ENCODE peak calls at places on chromosomes 6 and 20, in five cellular contexts. K is thyroid gland, G is body of pancreas, V is prostate gland, O is HCT116. Q is an unnamed sample.

GRCh38 chr6:161242779-161243693 is 30.8 kb downstream of the AGPAT4 start:
- DNase-seq in K (peak; percentile 44), G (no peak), V (no peak), O (no peak), Q (no peak)

GRCh38 chr6:157989541-157990289 is 8.1 kb downstream of the SYNJ2 start:
- DNase-seq in K (peak; percentile 98), G (peak; percentile 96), V (peak; percentile 85), O (no peak), Q (peak; percentile 61)

GRCh38 chr6:100267002-100267401 is 197.7 kb downstream of the SIM1 start:
- DNase-seq in K (no peak), G (no peak), V (no peak), O (no peak), Q (no peak)

GRCh38 chr6:68634503-68635411 is at the start of gene ADGRB3:
- DNase-seq in K (peak; percentile 77), G (peak; percentile 75), V (peak; percentile 68), O (no peak), Q (peak; percentile 47)

GRCh38 chr6:133768656-133769295 is 120.1 kb upstream of the TCF21 start:
- DNase-seq in K (peak; percentile 21), G (peak; percentile 22), V (no peak), O (no peak), Q (no peak)

GRCh38 chr6:250676-251075 is 41.6 kb upstream of the DUSP22 start:
- DNase-seq in K (no peak), G (no peak), V (no peak), O (no peak), Q (no peak)

GRCh38 chr6:20877008-20877937 is 343.0 kb downstream of the CDKAL1 start:
- DNase-seq in K (peak; percentile 5), G (peak; percentile 78), V (no peak), O (peak; percentile 95), Q (peak; percentile 52)

GRCh38 chr6:149614352-149614751 is 34.2 kb downstream of the KATNA1 start:
- DNase-seq in K (no peak), G (no peak), V (no peak), O (no peak), Q (no peak)

GRCh38 chr6:27809067-27809938 is 102.9 kb downstream of the OR2B2 start:
- DNase-seq in K (no peak), G (no peak), V (no peak), O (no peak), Q (no peak)

GRCh38 chr20:22584922-22585785 is 782 bp upstream of the FOXA2 start:
- DNase-seq in K (peak; percentile 59), G (peak; percentile 73), V (no peak), O (no peak), Q (no peak)

GRCh38 chr6:38176797-38177751 is 357.5 kb downstream of the ZFAND3 start:
- DNase-seq in K (no peak), G (peak; percentile 31), V (no peak), O (no peak), Q (no peak)

GRCh38 chr6:67722861-67723261 is 912.2 kb upstream of the ADGRB3 start:
- DNase-seq in K (no peak), G (no peak), V (no peak), O (no peak), Q (no peak)

GRCh38 chr20:34876161-34877001 is at the start of gene ACSS2:
- DNase-seq in K (peak; percentile 100), G (peak; percentile 100), V (peak; percentile 99), O (peak; percentile 98), Q (peak; percentile 92)

GRCh38 chr6:64256483-64256882 is 620.9 kb downstream of the PHF3 start:
- DNase-seq in K (no peak), G (no peak), V (no peak), O (no peak), Q (no peak)

GRCh38 chr20:34643919-34644318 is 33.0 kb downstream of the PIGU start:
- DNase-seq in K (no peak), G (no peak), V (no peak), O (no peak), Q (no peak)

GRCh38 chr6:164108092-164108491 is 693.6 kb downstream of the QKI start:
- DNase-seq in K (no peak), G (no peak), V (no peak), O (no peak), Q (no peak)

GRCh38 chr6:83707829-83708545 is 914 bp downstream of the SNAP91 start:
- DNase-seq in K (peak; percentile 4), G (peak; percentile 21), V (peak; percentile 6), O (no peak), Q (no peak)

GRCh38 chr6:101806241-101806640 is 412.7 kb downstream of the GRIK2 start:
- DNase-seq in K (no peak), G (no peak), V (no peak), O (no peak), Q (no peak)

GRCh38 chr6:129575378-129576118 is 134.4 kb downstream of the ARHGAP18 start:
- DNase-seq in K (peak; percentile 14), G (no peak), V (peak; percentile 12), O (peak; percentile 27), Q (peak; percentile 4)

GRCh38 chr6:136696238-136696637 is 96.0 kb downstream of the MAP3K5 start:
- DNase-seq in K (no peak), G (peak; percentile 55), V (peak; percentile 62), O (no peak), Q (no peak)

GRCh38 chr6:135693971-135694370 is 157.5 kb upstream of the PDE7B start:
- DNase-seq in K (no peak), G (no peak), V (no peak), O (no peak), Q (no peak)

GRCh38 chr6:46170357-46171289 is at the start of gene ENPP5:
- DNase-seq in K (peak; percentile 99), G (peak; percentile 98), V (peak; percentile 96), O (peak; percentile 87), Q (no peak)

GRCh38 chr6:27839303-27840081 is 72.7 kb downstream of the OR2B2 start:
- DNase-seq in K (peak; percentile 57), G (peak; percentile 58), V (peak; percentile 40), O (no peak), Q (peak; percentile 33)

GRCh38 chr6:119444642-119445557 is 95.3 kb upstream of the MAN1A1 start:
- DNase-seq in K (no peak), G (no peak), V (no peak), O (no peak), Q (no peak)

GRCh38 chr6:132174919-132175318 is 223.7 kb upstream of the CCN2 start:
- DNase-seq in K (no peak), G (no peak), V (no peak), O (no peak), Q (no peak)

DNA sequence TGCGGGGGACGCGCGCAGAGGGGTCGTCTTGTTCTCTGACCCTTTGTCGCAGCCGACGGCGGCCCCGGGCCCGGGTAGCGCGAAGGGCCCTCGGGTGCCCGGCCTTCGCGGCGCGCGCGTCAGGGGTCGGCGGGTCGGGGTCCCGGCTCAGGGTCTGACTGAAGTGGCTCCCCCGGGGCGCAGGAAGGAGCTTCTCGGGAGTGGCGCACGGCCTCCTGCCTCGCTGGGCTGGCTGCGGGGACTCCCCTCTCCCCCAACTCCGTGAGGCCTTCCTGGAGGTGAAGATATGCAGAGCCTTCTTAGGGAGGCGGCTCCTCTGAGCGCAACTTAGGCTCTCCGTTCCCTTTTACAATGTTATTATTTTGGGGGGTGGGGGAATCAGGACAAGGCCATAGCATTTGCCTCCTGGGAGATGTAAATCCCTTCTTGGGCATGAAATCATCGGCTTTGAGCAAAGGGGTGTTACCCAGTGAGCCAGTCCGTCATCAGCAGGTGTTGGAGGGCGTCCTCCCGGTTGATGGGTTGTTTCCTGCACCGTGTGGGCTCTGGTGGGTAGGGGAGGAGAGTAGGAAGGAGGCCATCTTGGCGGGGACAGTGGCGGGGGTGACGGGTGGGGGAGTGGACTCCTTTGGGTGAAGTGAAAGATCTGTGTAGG is 523 bp downstream of the CDS2 start:
- DNase-seq in K (peak; percentile 42), G (peak; percentile 65), V (peak; percentile 29), O (no peak), Q (peak; percentile 48)
- TF ChIP-seq POLR2A in K (no peak), G (no peak), V (no peak), O (no peak), Q (no peak)

DNA sequence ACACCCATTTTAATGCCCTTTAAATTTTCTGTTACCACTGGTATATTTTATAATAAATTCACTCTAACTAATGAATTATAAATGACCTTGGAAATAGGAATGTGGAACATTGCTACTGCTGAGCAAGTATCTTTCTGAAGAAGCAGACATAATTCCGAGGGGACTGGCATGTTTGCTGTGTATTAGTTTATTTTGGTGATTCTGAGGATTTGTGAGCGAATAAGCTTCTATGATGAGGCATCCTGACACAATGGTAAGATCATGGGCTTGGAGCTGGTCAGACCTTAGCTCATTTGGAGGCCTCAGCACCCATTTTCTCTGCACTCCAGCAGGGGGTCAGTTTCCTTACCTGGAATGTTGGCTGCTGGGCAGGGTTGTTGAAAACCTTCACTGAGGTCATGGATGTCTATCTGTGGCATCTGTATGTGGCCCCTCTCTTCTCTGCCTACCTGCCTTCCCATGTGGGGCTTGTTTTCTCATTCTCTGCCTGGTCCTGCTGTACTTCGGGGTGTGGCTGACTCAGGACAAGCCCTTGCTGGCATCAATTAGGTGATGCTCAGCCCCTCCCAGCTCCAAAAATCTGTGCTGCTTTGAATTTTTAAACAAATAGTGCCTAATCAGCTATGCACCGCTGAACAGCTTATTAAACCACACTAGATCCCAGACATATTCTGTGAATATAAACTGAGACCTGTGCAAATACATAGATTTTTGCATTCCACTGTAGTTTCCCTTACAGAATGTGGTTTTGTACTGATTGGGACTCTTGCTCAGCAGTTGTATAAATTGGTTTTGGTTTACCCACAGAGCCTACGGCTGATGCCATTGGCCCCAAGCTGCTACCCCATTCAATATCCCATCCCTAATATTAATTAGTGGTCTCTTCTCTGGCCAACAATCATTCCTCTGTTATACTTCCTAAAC is 10.7 kb downstream of the ARID1B start:
- DNase-seq in K (no peak), G (no peak), V (no peak), O (no peak), Q (no peak)
- TF ChIP-seq POLR2A in K (no peak), G (no peak), V (no peak), O (no peak), Q (no peak)

GRCh38 chr20:1894471-1894950 is 696 bp upstream of the SIRPA start:
- DNase-seq in K (peak; percentile 64), G (peak; percentile 52), V (peak; percentile 59), O (no peak), Q (peak; percentile 59)
- TF ChIP-seq POLR2A in K (peak; percentile 4), G (peak; percentile 30), V (no peak), O (no peak), Q (peak; percentile 7)

GRCh38 chr6:57257911-57258541 is 35.9 kb upstream of the RAB23 start:
- DNase-seq in K (peak; percentile 51), G (no peak), V (no peak), O (no peak), Q (no peak)
- TF ChIP-seq POLR2A in K (peak; percentile 83), G (no peak), V (no peak), O (no peak), Q (no peak)

DNA sequence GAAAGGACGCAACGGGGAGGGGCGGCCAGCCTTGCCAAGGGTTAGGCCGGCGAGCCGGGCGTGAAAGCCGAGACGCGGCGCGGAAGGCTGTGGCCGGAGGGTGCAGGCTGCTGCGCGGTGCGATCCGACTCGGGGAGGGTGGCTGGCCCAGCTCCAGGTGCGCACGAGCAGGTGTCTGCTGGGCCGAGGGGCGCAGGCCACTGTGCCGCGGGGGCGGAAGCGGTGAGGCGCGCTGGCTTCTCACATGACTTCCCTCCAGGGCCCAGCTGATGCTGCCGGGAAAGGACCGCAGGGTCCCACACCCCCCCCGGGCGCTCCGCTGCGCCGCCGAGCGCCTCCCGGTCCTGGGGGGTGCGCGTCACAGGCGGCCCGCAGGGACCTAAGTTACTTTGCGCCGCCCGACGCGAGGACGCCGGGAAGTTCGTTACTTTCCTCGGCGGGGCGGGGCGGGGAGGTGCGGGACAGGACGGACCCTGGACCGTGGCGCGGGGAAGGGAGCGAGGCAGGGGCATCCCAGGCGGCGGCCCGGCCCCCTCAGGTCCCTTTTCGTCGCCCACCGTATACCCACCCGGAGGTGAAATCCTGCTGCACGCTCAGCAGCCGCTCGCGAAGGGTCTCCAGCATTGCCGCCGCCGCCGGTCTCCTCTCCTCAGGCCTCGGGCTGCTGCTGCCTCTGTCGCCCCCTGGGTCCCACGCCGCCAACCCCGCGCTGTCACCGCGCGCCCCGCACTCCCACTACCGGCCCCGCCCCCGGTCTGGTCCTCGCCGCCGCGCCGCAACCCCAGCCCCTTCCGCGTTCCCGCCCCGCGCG is at the start of gene DTNBP1:
- DNase-seq in K (peak; percentile 79), G (peak; percentile 86), V (peak; percentile 76), O (no peak), Q (peak; percentile 78)
- TF ChIP-seq POLR2A in K (peak; percentile 63), G (peak; percentile 68), V (peak; percentile 38), O (no peak), Q (peak; percentile 72)